ENCODE peak calls at places on chromosomes 11 and 22, in ten cellular contexts. U is NCI-H774, Q is immature natural killer cell, B is fibroblast of pulmonary artery, A is MG63, L is astrocyte of the spinal cord, M is hypothalamus, T is pons, C is GM19239, G is kidney epithelial cell. W is an unnamed sample.

GRCh38 chr11:7696424-7696823 is 9.9 kb downstream of the OVCH2 start:
- DNase-seq in B (no peak), L (no peak), T (no peak), A (no peak), Q (no peak), U (no peak), C (no peak), G (no peak), M (no peak), W (peak)

GRCh38 chr11:75200051-75200450 is 40.5 kb upstream of the TPBGL start:
- DNase-seq in G (no peak), L (no peak), Q (no peak), C (no peak), B (peak), U (no peak), T (no peak), A (no peak), M (no peak), W (no peak)

GRCh38 chr11:35126000-35126878 is 12.7 kb upstream of the CD44 start:
- DNase-seq in T (no peak), B (no peak), A (no peak), U (no peak), G (no peak), M (no peak), Q (no peak), L (no peak), C (peak), W (no peak)

GRCh38 chr22:32701021-32701420 is 100.5 kb upstream of the TIMP3 start:
- DNase-seq in Q (no peak), M (no peak), L (no peak), U (no peak), B (no peak), A (no peak), T (no peak), C (no peak), G (no peak), W (no peak)

GRCh38 chr11:111933872-111934271 is 3.3 kb upstream of the DIXDC1 start:
- DNase-seq in M (no peak), Q (no peak), U (no peak), C (no peak), G (no peak), T (no peak), B (peak), L (no peak), A (no peak), W (no peak)

GRCh38 chr11:129861702-129862107 is 33.7 kb downstream of the NFRKB start:
- DNase-seq in B (peak), G (peak), M (no peak), L (peak), A (peak), Q (no peak), U (no peak), C (no peak), T (no peak), W (peak)

GRCh38 chr11:19162946-19163345 is 38.8 kb downstream of the CSRP3 start:
- DNase-seq in Q (no peak), T (no peak), G (no peak), C (no peak), M (no peak), B (no peak), L (no peak), A (no peak), U (no peak), W (no peak)

GRCh38 chr11:2108675-2109481 is 30.3 kb downstream of the IGF2 start:
- DNase-seq in G (no peak), L (no peak), U (no peak), T (no peak), A (no peak), Q (no peak), C (no peak), B (no peak), M (no peak), W (no peak)

GRCh38 chr11:83092488-83093384 is 21.0 kb upstream of the RAB30 start:
- DNase-seq in T (no peak), U (no peak), L (peak), Q (no peak), B (no peak), M (no peak), A (peak), C (no peak), G (peak), W (peak)

GRCh38 chr11:22162754-22163153 is 30.1 kb upstream of the ANO5 start:
- DNase-seq in U (no peak), Q (no peak), C (no peak), M (no peak), L (no peak), G (no peak), A (no peak), B (no peak), T (no peak), W (no peak)

GRCh38 chr11:122229611-122230386 is 113.8 kb upstream of the BLID start:
- DNase-seq in L (no peak), M (peak), G (no peak), B (peak), C (no peak), Q (no peak), U (peak), T (peak), A (peak), W (no peak)

GRCh38 chr22:22061085-22062077 is 78.8 kb upstream of the TOP3B start:
- DNase-seq in T (peak), M (peak), C (no peak), G (no peak), A (no peak), B (peak), U (no peak), Q (no peak), L (peak), W (no peak)

GRCh38 chr11:93738647-93739081 is 2.6 kb downstream of the TAF1D start:
- DNase-seq in C (no peak), G (no peak), Q (no peak), B (no peak), L (no peak), U (no peak), T (no peak), A (no peak), M (no peak), W (no peak)

GRCh38 chr11:9264381-9265210 is 554 bp downstream of the DENND5A start:
- DNase-seq in B (peak), L (peak), A (peak), T (peak), U (no peak), M (no peak), G (no peak), Q (no peak), C (peak), W (peak)

GRCh38 chr22:27474711-27475547 is 326.6 kb downstream of the MN1 start:
- DNase-seq in B (peak), M (no peak), Q (no peak), L (peak), U (no peak), C (no peak), G (peak), T (no peak), A (peak), W (peak)

GRCh38 chr22:18970180-18970947 is 34.3 kb upstream of the PRODH start:
- DNase-seq in L (no peak), A (peak), T (no peak), Q (no peak), M (no peak), G (no peak), U (peak), B (no peak), C (no peak), W (peak)

GRCh38 chr11:2531277-2531986 is 86.6 kb downstream of the KCNQ1 start:
- DNase-seq in B (peak), T (peak), A (peak), M (peak), L (peak), G (no peak), Q (peak), C (peak), U (peak), W (peak)

GRCh38 chr22:17931400-17931825 is 92.9 kb downstream of the MICAL3 start:
- DNase-seq in L (no peak), M (no peak), G (no peak), C (no peak), T (no peak), Q (no peak), B (no peak), A (peak), U (no peak), W (no peak)

GRCh38 chr22:38260760-38261477 is 11.9 kb downstream of the TMEM184B start:
- DNase-seq in Q (no peak), A (no peak), B (no peak), T (peak), U (no peak), L (peak), M (no peak), C (no peak), G (no peak), W (no peak)

GRCh38 chr22:41862160-41862529 is 29.2 kb downstream of the SREBF2 start:
- DNase-seq in L (peak), A (no peak), C (peak), M (no peak), G (no peak), B (peak), T (no peak), U (no peak), Q (no peak), W (peak)

GRCh38 chr11:59158206-59159068 is 13.5 kb upstream of the DTX4 start:
- DNase-seq in G (no peak), A (peak), M (peak), B (peak), L (peak), C (peak), T (peak), Q (peak), U (peak), W (peak)

GRCh38 chr11:36729765-36730164 is 131.7 kb upstream of the RAG2 start:
- DNase-seq in C (no peak), B (no peak), A (peak), T (no peak), Q (no peak), U (peak), M (no peak), L (no peak), G (no peak), W (no peak)

GRCh38 chr11:86101493-86101892 is 32.6 kb upstream of the PICALM start:
- DNase-seq in Q (no peak), A (no peak), T (no peak), U (no peak), C (no peak), M (no peak), G (no peak), L (peak), B (peak), W (no peak)

GRCh38 chr11:72988796-72989195 is 153.3 kb downstream of the FCHSD2 start:
- DNase-seq in B (no peak), C (no peak), G (no peak), M (no peak), A (no peak), T (no peak), U (no peak), L (no peak), Q (no peak), W (no peak)

GRCh38 chr22:47065756-47066615 is 303.5 kb downstream of the TBC1D22A start:
- DNase-seq in G (no peak), B (peak), L (no peak), C (no peak), A (no peak), U (no peak), Q (no peak), T (no peak), M (no peak), W (no peak)

GRCh38 chr22:45579806-45580702 is 77.4 kb downstream of the FBLN1 start:
- DNase-seq in G (no peak), A (no peak), B (no peak), U (no peak), Q (no peak), M (no peak), L (no peak), T (no peak), C (no peak), W (no peak)

GRCh38 chr11:134412508-134413333 is 679 bp upstream of the B3GAT1 start:
- DNase-seq in L (no peak), U (no peak), M (peak), B (no peak), T (peak), Q (peak), C (no peak), A (no peak), G (no peak), W (peak)

GRCh38 chr11:122743949-122744876 is 88.7 kb downstream of the UBASH3B start:
- DNase-seq in Q (peak), T (no peak), C (no peak), U (no peak), G (no peak), L (no peak), M (no peak), B (no peak), A (no peak), W (no peak)

GRCh38 chr22:20204821-20205220 is 54.0 kb upstream of the CCDC188 start:
- DNase-seq in T (no peak), B (peak), C (no peak), G (no peak), L (no peak), M (no peak), A (no peak), U (no peak), Q (no peak), W (no peak)

GRCh38 chr11:30424336-30424735 is 101.4 kb downstream of the ARL14EP start:
- DNase-seq in U (no peak), Q (no peak), A (no peak), L (no peak), M (no peak), G (no peak), T (no peak), C (no peak), B (no peak), W (no peak)

GRCh38 chr11:86360775-86361395 is 13.8 kb upstream of the CCDC81 start:
- DNase-seq in L (peak), C (no peak), Q (no peak), G (no peak), M (no peak), T (peak), A (no peak), U (no peak), B (peak), W (peak)

GRCh38 chr11:11910541-11910940 is 68.8 kb downstream of the USP47 start:
- DNase-seq in T (no peak), B (no peak), M (no peak), L (no peak), A (no peak), U (no peak), C (no peak), Q (no peak), G (no peak), W (no peak)

GRCh38 chr11:119671561-119672015 is 57.4 kb downstream of the NECTIN1 start:
- DNase-seq in Q (no peak), U (no peak), A (peak), M (peak), L (peak), G (no peak), C (no peak), B (peak), T (peak), W (no peak)

GRCh38 chr11:129223701-129224149 is 31.6 kb upstream of the ARHGAP32 start:
- DNase-seq in L (no peak), U (no peak), G (no peak), M (no peak), B (peak), T (no peak), A (no peak), C (no peak), Q (no peak), W (no peak)

GRCh38 chr22:29166180-29166579 is 39.5 kb upstream of the EMID1 start:
- DNase-seq in U (no peak), T (no peak), A (no peak), C (no peak), L (no peak), B (no peak), G (no peak), Q (no peak), M (no peak), W (no peak)

GRCh38 chr22:28043269-28043668 is 124.2 kb upstream of the PITPNB start:
- DNase-seq in G (no peak), B (no peak), T (no peak), A (no peak), C (no peak), M (no peak), L (no peak), Q (no peak), U (no peak), W (no peak)

GRCh38 chr22:25395915-25396314 is 168.6 kb upstream of the GRK3 start:
- DNase-seq in A (no peak), G (no peak), C (no peak), U (no peak), L (no peak), Q (no peak), T (no peak), B (no peak), M (no peak), W (no peak)